ENCODE peak calls at places on chromosomes 6 and 20, in five cellular contexts. One of them, this sample, is unnamed.

GRCh38 chr20:46220808-46221207 is 87.5 kb downstream of the CDH22 start:
- DNase-seq in GM12878: no peak
- DNase-seq in prostate gland: no peak
- DNase-seq in breast epithelium: no peak
- DNase-seq in HCT116: peak
- DNase-seq in this sample: no peak

GRCh38 chr6:159679091-159680077 is 13.7 kb downstream of the SOD2 start:
- DNase-seq in GM12878: no peak
- DNase-seq in HCT116: no peak
- DNase-seq in breast epithelium: no peak
- DNase-seq in prostate gland: no peak
- DNase-seq in this sample: no peak

GRCh38 chr20:48843125-48843806 is 15.5 kb upstream of the PREX1 start:
- DNase-seq in breast epithelium: no peak
- DNase-seq in GM12878: no peak
- DNase-seq in prostate gland: no peak
- DNase-seq in HCT116: no peak
- DNase-seq in this sample: no peak

GRCh38 chr6:122286512-122286911 is 112.9 kb upstream of the HSF2 start:
- DNase-seq in breast epithelium: no peak
- DNase-seq in prostate gland: no peak
- DNase-seq in HCT116: no peak
- DNase-seq in GM12878: no peak
- DNase-seq in this sample: no peak

GRCh38 chr20:52926505-52926904 is 45.7 kb upstream of the TSHZ2 start:
- DNase-seq in GM12878: no peak
- DNase-seq in HCT116: no peak
- DNase-seq in prostate gland: no peak
- DNase-seq in breast epithelium: no peak
- DNase-seq in this sample: no peak

GRCh38 chr20:32823078-32823477 is 3.3 kb downstream of the MAPRE1 start:
- DNase-seq in GM12878: no peak
- DNase-seq in HCT116: no peak
- DNase-seq in prostate gland: no peak
- DNase-seq in breast epithelium: no peak
- DNase-seq in this sample: no peak

GRCh38 chr6:4253604-4254211 is 118.3 kb upstream of the ECI2 start:
- DNase-seq in HCT116: peak
- DNase-seq in prostate gland: peak
- DNase-seq in breast epithelium: no peak
- DNase-seq in GM12878: no peak
- DNase-seq in this sample: no peak

GRCh38 chr6:47336334-47336733 is 26.6 kb upstream of the TNFRSF21 start:
- DNase-seq in HCT116: no peak
- DNase-seq in breast epithelium: no peak
- DNase-seq in prostate gland: no peak
- DNase-seq in GM12878: no peak
- DNase-seq in this sample: no peak

GRCh38 chr6:43739642-43740091 is 30.3 kb upstream of the VEGFA start:
- DNase-seq in prostate gland: no peak
- DNase-seq in HCT116: no peak
- DNase-seq in breast epithelium: no peak
- DNase-seq in GM12878: no peak
- DNase-seq in this sample: no peak

GRCh38 chr6:12291785-12292604 is 1.8 kb downstream of the EDN1 start:
- DNase-seq in GM12878: no peak
- DNase-seq in breast epithelium: no peak
- DNase-seq in HCT116: no peak
- DNase-seq in prostate gland: no peak
- DNase-seq in this sample: no peak

GRCh38 chr20:973785-974194 is 28.3 kb downstream of the RSPO4 start:
- DNase-seq in GM12878: peak
- DNase-seq in prostate gland: no peak
- DNase-seq in breast epithelium: no peak
- DNase-seq in HCT116: peak
- DNase-seq in this sample: no peak

GRCh38 chr20:36644032-36644712 is 1.8 kb downstream of the SLA2 start:
- DNase-seq in HCT116: no peak
- DNase-seq in breast epithelium: no peak
- DNase-seq in prostate gland: no peak
- DNase-seq in GM12878: no peak
- DNase-seq in this sample: no peak

DNA sequence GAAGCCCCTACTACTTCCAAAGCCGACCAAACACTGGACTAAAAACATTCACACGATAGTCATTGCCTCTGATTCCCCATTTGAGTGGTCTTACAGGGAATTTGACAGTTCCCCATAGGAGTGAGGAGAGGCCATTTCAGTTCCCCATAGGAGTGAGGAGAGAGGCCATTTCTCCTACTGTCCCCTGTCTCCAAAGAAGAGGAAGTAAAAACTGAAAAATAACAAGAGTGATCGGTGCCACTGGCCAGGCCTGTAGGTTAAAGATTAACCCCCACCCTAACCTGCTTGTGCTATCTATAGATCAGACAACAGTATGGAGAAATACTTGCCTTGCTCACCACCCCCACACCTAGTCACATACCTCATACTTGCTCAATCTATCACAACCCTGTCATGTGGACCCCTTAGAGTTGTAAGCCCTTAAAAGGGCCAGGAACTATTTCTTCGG is 204.0 kb upstream of the MOCS1 start:
- DNase-seq in prostate gland: no peak
- DNase-seq in GM12878: peak
- DNase-seq in HCT116: no peak
- DNase-seq in breast epithelium: no peak
- DNase-seq in this sample: no peak
- TF ChIP-seq POLR2A in prostate gland: no peak
- TF ChIP-seq POLR2A in GM12878: no peak
- TF ChIP-seq POLR2A in HCT116: no peak
- TF ChIP-seq POLR2A in breast epithelium: no peak
- TF ChIP-seq POLR2A in this sample: no peak

DNA sequence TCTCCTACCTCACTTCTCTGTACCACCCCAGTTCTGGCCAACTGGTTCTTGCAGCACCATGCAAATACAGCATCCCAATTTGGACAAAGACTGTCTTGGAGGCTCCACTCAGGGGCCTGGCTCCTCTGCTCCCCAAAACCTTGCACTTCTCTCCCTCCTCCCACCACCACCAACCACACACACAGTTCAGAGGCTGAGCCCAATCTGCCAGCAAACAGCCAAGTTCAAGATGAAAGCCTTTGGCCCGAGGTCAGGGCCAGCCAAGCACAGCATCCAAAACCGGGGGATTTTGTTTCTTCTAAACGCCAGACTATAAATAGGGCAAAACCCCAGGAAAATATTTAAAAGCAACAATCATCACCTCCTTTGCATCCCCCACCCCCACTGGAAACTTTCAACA is 5.7 kb downstream of the KCNK5 start:
- DNase-seq in breast epithelium: no peak
- DNase-seq in GM12878: no peak
- DNase-seq in prostate gland: no peak
- DNase-seq in HCT116: no peak
- DNase-seq in this sample: no peak
- TF ChIP-seq POLR2AphosphoS5 in breast epithelium: no peak
- TF ChIP-seq POLR2AphosphoS5 in GM12878: no peak
- TF ChIP-seq POLR2AphosphoS5 in prostate gland: no peak
- TF ChIP-seq POLR2AphosphoS5 in HCT116: no peak
- TF ChIP-seq POLR2AphosphoS5 in this sample: no peak

GRCh38 chr6:49551126-49551865 is 828 bp downstream of the C6orf141 start:
- DNase-seq in GM12878: no peak
- DNase-seq in breast epithelium: no peak
- DNase-seq in prostate gland: no peak
- DNase-seq in HCT116: no peak
- DNase-seq in this sample: peak
- TF ChIP-seq POLR2A in GM12878: no peak
- TF ChIP-seq POLR2A in breast epithelium: no peak
- TF ChIP-seq POLR2A in prostate gland: no peak
- TF ChIP-seq POLR2A in HCT116: no peak
- TF ChIP-seq POLR2A in this sample: no peak

GRCh38 chr6:170329321-170329720 is 22.8 kb downstream of the FAM120B start:
- DNase-seq in GM12878: no peak
- DNase-seq in breast epithelium: no peak
- DNase-seq in HCT116: no peak
- DNase-seq in prostate gland: no peak
- DNase-seq in this sample: no peak
- TF ChIP-seq POLR2AphosphoS5 in GM12878: no peak
- TF ChIP-seq POLR2AphosphoS5 in breast epithelium: no peak
- TF ChIP-seq POLR2AphosphoS5 in HCT116: no peak
- TF ChIP-seq POLR2AphosphoS5 in prostate gland: no peak
- TF ChIP-seq POLR2AphosphoS5 in this sample: no peak

GRCh38 chr6:31977816-31978431 is 3.9 kb upstream of the C4A start:
- DNase-seq in prostate gland: no peak
- DNase-seq in GM12878: no peak
- DNase-seq in breast epithelium: no peak
- DNase-seq in HCT116: no peak
- DNase-seq in this sample: no peak
- TF ChIP-seq POLR2A in prostate gland: no peak
- TF ChIP-seq POLR2A in GM12878: no peak
- TF ChIP-seq POLR2A in breast epithelium: no peak
- TF ChIP-seq POLR2A in HCT116: no peak
- TF ChIP-seq POLR2A in this sample: no peak

DNA sequence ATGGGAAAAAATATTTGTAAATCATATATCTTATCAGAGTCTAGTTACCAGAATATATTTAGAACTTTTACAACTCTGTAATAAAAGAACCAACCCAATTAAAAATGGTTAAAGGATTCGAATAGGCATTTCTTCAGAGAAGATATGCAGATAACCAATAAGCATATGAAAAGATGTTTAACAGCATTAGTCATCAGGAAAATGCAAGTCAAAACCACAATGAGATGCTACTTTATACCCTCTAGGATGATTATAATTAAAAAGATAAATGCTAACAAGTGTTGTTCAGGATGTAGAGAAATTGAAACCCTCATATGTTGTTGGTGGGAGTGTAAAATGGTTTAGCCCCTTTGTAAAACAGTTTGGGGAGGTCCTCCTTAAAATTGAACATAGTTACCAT is 94.1 kb downstream of the LRRC1 start:
- DNase-seq in GM12878: no peak
- DNase-seq in prostate gland: no peak
- DNase-seq in breast epithelium: no peak
- DNase-seq in HCT116: no peak
- DNase-seq in this sample: no peak
- TF ChIP-seq POLR2AphosphoS5 in GM12878: no peak
- TF ChIP-seq POLR2AphosphoS5 in prostate gland: no peak
- TF ChIP-seq POLR2AphosphoS5 in breast epithelium: no peak
- TF ChIP-seq POLR2AphosphoS5 in HCT116: no peak
- TF ChIP-seq POLR2AphosphoS5 in this sample: no peak

DNA sequence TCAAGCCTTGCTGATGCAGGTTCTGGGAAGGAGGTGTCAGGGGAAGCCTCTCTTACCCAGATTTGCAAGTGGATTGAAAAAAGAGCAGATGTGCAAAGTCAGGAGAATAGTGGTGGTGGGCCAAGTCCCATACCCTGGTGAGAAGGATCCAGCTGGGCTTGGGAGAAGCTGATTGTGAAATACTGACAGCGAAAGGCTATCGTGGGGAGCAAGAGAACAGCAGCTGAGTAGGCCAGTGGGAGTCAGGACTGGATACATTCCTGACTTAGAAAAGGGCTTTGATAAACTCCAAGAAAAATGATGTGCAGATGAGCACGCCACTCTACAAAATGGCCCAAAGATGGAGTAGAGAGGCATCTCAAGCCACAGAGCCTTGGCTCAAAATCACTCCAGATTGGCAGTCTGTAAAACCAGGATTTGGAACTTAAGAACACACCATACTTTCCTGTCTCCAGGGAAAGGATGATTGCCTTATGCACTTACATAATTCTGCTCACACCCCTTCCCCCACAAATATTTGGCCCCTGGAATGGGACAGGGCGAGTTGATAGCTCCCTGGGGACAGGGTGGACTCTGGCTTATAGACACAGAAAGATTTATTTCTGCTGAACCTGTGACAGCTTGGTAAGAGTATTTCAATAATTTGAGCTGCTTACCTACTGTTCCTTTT is 578.7 kb downstream of the MAFB start:
- DNase-seq in breast epithelium: no peak
- DNase-seq in HCT116: no peak
- DNase-seq in prostate gland: no peak
- DNase-seq in GM12878: no peak
- DNase-seq in this sample: no peak
- TF ChIP-seq POLR2A in breast epithelium: no peak
- TF ChIP-seq POLR2A in HCT116: no peak
- TF ChIP-seq POLR2A in prostate gland: no peak
- TF ChIP-seq POLR2A in GM12878: no peak
- TF ChIP-seq POLR2A in this sample: no peak

GRCh38 chr6:135267085-135267484 is 86.0 kb downstream of the MYB start:
- DNase-seq in HCT116: no peak
- DNase-seq in GM12878: no peak
- DNase-seq in prostate gland: peak
- DNase-seq in breast epithelium: no peak
- DNase-seq in this sample: no peak
- TF ChIP-seq POLR2AphosphoS5 in HCT116: no peak
- TF ChIP-seq POLR2AphosphoS5 in GM12878: no peak
- TF ChIP-seq POLR2AphosphoS5 in prostate gland: peak
- TF ChIP-seq POLR2AphosphoS5 in breast epithelium: no peak
- TF ChIP-seq POLR2AphosphoS5 in this sample: no peak

This sample was measured in GM12892.